ENCODE peak calls at places on chromosomes 4 and X, in ten cellular contexts. B is pancreas; L is HS-5; R is activated CD4-positive, alpha-beta T cell treated with anti-CD3 and anti-CD28 coated beads for 1 hour; A is hippocampal formation; I is RCC 7860; D is GM23338; O is GM12891; U is cardiac muscle cell; Q is fibroblast of mammary gland. N is an unnamed sample.

GRCh38 chrX:119343856-119344255 is 55.3 kb upstream of the SLC25A43 start:
- DNase-seq in R (no peak), A (no peak), L (no peak), U (no peak), O (no peak), D (no peak), I (no peak), Q (no peak), B (no peak), N (no peak)

GRCh38 chrX:114583646-114584433 is at the start of gene HTR2C:
- DNase-seq in B (no peak), R (no peak), A (no peak), L (no peak), Q (no peak), U (no peak), I (no peak), D (peak; percentile 66), O (no peak), N (no peak)

GRCh38 chr4:121283319-121283718 is 97.5 kb downstream of the QRFPR start:
- DNase-seq in A (no peak), Q (no peak), B (no peak), L (no peak), R (no peak), O (no peak), I (no peak), U (no peak), D (no peak), N (no peak)

GRCh38 chr4:140662082-140662869 is 93.5 kb upstream of the UCP1 start:
- DNase-seq in R (no peak), O (no peak), L (no peak), U (no peak), B (no peak), I (no peak), A (no peak), D (no peak), Q (no peak), N (no peak)

GRCh38 chr4:53508446-53508845 is 82.8 kb downstream of the LNX1 start:
- DNase-seq in U (no peak), O (no peak), A (no peak), R (no peak), I (peak; percentile 78), L (peak; percentile 60), D (no peak), B (no peak), Q (peak; percentile 96), N (no peak)

GRCh38 chrX:35890699-35891098 is 28.8 kb upstream of the CFAP47 start:
- DNase-seq in B (peak; percentile 55), L (peak; percentile 2), I (peak; percentile 66), R (no peak), O (no peak), U (peak; percentile 80), A (peak; percentile 0), Q (peak; percentile 31), D (peak; percentile 71), N (no peak)

GRCh38 chr4:3801931-3802550 is 35.9 kb downstream of the ADRA2C start:
- DNase-seq in R (no peak), I (no peak), Q (no peak), L (no peak), O (no peak), D (no peak), A (no peak), B (no peak), U (no peak), N (no peak)

GRCh38 chr4:53240573-53240972 is 125.3 kb downstream of the SCFD2 start:
- DNase-seq in B (no peak), L (no peak), U (no peak), D (no peak), A (no peak), R (no peak), I (no peak), Q (no peak), O (no peak), N (no peak)

GRCh38 chr4:53019485-53020382 is 157.6 kb downstream of the RASL11B start:
- DNase-seq in U (no peak), Q (peak; percentile 81), B (no peak), R (no peak), A (no peak), D (no peak), I (peak; percentile 68), O (no peak), L (peak; percentile 43), N (no peak)

GRCh38 chr4:90442619-90443018 is 315.4 kb downstream of the CCSER1 start:
- DNase-seq in B (no peak), O (no peak), I (no peak), L (no peak), R (no peak), D (no peak), U (no peak), Q (no peak), A (no peak), N (no peak)

GRCh38 chr4:76198411-76199237 is 15.0 kb downstream of the SCARB2 start:
- DNase-seq in R (no peak), U (peak; percentile 52), I (peak; percentile 21), B (peak; percentile 77), A (peak; percentile 81), O (no peak), L (no peak), Q (peak; percentile 91), D (peak; percentile 34), N (no peak)

GRCh38 chrX:20538974-20539373 is 272.3 kb upstream of the RPS6KA3 start:
- DNase-seq in R (no peak), O (no peak), U (no peak), B (no peak), I (no peak), D (no peak), A (no peak), L (no peak), Q (no peak), N (no peak)

GRCh38 chrX:11698747-11699146 is 33.0 kb upstream of the ARHGAP6 start:
- DNase-seq in O (no peak), A (no peak), D (no peak), I (no peak), U (no peak), L (no peak), R (no peak), Q (no peak), B (no peak), N (no peak)